ENCODE peak calls at places on chromosome 9, in five cellular contexts. P is kidney, Z is myocyte, R is M059J, S is hepatic stellate cell. Q is an unnamed sample.
A peak's percentile ranks its signal among the peaks of the same experiment; 100 is the strongest.

GRCh38 chr9:134224130-134224826 is 59.9 kb upstream of the RNU6ATAC start:
- DNase-seq in P (peak; percentile 45), Z (no peak), R (no peak), S (no peak), Q (no peak)

GRCh38 chr9:9752722-9753121 is 860.1 kb downstream of the PTPRD start:
- DNase-seq in P (no peak), Z (no peak), R (no peak), S (no peak), Q (no peak)

GRCh38 chr9:137295313-137296213 is 6.5 kb downstream of the NRARP start:
- DNase-seq in P (peak; percentile 79), Z (no peak), R (no peak), S (peak; percentile 77), Q (no peak)

GRCh38 chr9:35917261-35917660 is 8.0 kb downstream of the SPAAR start:
- DNase-seq in P (no peak), Z (no peak), R (no peak), S (no peak), Q (no peak)

GRCh38 chr9:124840300-124840833 is 12.9 kb upstream of the WDR38 start:
- DNase-seq in P (peak; percentile 63), Z (peak; percentile 99), R (no peak), S (no peak), Q (no peak)

GRCh38 chr9:21995652-21996275 is 1.2 kb downstream of the CDKN2B-AS1 start:
- DNase-seq in P (peak; percentile 85), Z (peak; percentile 65), R (no peak), S (peak; percentile 31), Q (no peak)

GRCh38 chr9:120689860-120690259 is 24.4 kb downstream of the MEGF9 start:
- DNase-seq in P (no peak), Z (peak; percentile 39), R (no peak), S (no peak), Q (no peak)

GRCh38 chr9:4814913-4815312 is 22.2 kb downstream of the RCL1 start:
- DNase-seq in P (no peak), Z (no peak), R (no peak), S (no peak), Q (no peak)

GRCh38 chr9:134972140-134972539 is 54.4 kb upstream of the FCN1 start:
- DNase-seq in P (peak; percentile 48), Z (no peak), R (no peak), S (no peak), Q (no peak)

GRCh38 chr9:129197978-129198736 is 20.1 kb upstream of the IER5L start:
- DNase-seq in P (peak; percentile 84), Z (peak; percentile 57), R (peak; percentile 78), S (no peak), Q (peak; percentile 38)

GRCh38 chr9:126885089-126885753 is 24.8 kb downstream of the ZBTB34 start:
- DNase-seq in P (no peak), Z (no peak), R (no peak), S (no peak), Q (no peak)

GRCh38 chr9:97830884-97831829 is 21.9 kb upstream of the FOXE1 start:
- DNase-seq in P (no peak), Z (no peak), R (no peak), S (no peak), Q (no peak)

GRCh38 chr9:132181796-132182521 is 20.1 kb downstream of the NTNG2 start:
- DNase-seq in P (no peak), Z (peak; percentile 26), R (no peak), S (no peak), Q (peak; percentile 85)

Q was measured in dorsolateral prefrontal cortex.